ENCODE peak calls at places on chromosomes 11 and 22, in six cellular contexts. X, K, J, A, D and L are unnamed samples.

GRCh38 chr11:69371731-69372588 is 78.0 kb downstream of the MYEOV start:
- DNase-seq in K (no peak), J (peak; percentile 18), A (no peak), D (no peak), X (no peak), L (no peak)

GRCh38 chr11:45145421-45146071 is 893 bp upstream of the PRDM11 start:
- DNase-seq in A (no peak), K (peak; percentile 33), D (peak; percentile 26), X (no peak), J (peak; percentile 63), L (no peak)

GRCh38 chr22:30301995-30302809 is 12.9 kb upstream of the CASTOR1 start:
- DNase-seq in D (no peak), K (peak; percentile 73), A (no peak), J (peak; percentile 70), X (peak; percentile 74), L (no peak)

GRCh38 chr22:37148031-37148651 is 1.6 kb downstream of the IL2RB start:
- DNase-seq in K (no peak), X (no peak), D (no peak), A (no peak), J (peak; percentile 21), L (no peak)

GRCh38 chr11:133966924-133967598 is 10.3 kb upstream of the IGSF9B start:
- DNase-seq in K (no peak), J (peak; percentile 79), A (peak; percentile 66), D (no peak), X (peak; percentile 60), L (no peak)

GRCh38 chr22:40190501-40190900 is 12.8 kb downstream of the TNRC6B start:
- DNase-seq in X (no peak), J (peak; percentile 58), D (no peak), A (no peak), K (no peak), L (peak; percentile 42)

GRCh38 chr11:126494831-126495230 is 139.3 kb downstream of the ST3GAL4 start:
- DNase-seq in D (no peak), X (no peak), K (no peak), A (no peak), J (no peak), L (no peak)

GRCh38 chr11:20197881-20198280 is 37.6 kb upstream of the DBX1 start:
- DNase-seq in K (no peak), J (no peak), X (no peak), D (no peak), A (no peak), L (no peak)

GRCh38 chr11:64713781-64714363 is 9.1 kb downstream of the NRXN2 start:
- DNase-seq in K (no peak), J (no peak), D (no peak), X (no peak), A (no peak), L (no peak)

GRCh38 chr11:26331911-26332571 is at the start of gene ANO3:
- DNase-seq in D (peak; percentile 93), A (peak; percentile 2), J (peak; percentile 65), X (peak; percentile 72), K (peak; percentile 84), L (peak; percentile 83)

GRCh38 chr22:46352691-46353386 is 17.3 kb downstream of the TRMU start:
- DNase-seq in K (peak; percentile 58), D (no peak), J (peak; percentile 78), X (peak; percentile 71), A (no peak), L (peak; percentile 90)

GRCh38 chr11:116502641-116503061 is 270.1 kb downstream of the BUD13 start:
- DNase-seq in X (peak; percentile 49), K (no peak), D (no peak), A (no peak), J (peak; percentile 61), L (no peak)

GRCh38 chr22:45166935-45167334 is 3.2 kb downstream of the NUP50 start:
- DNase-seq in J (no peak), A (no peak), D (no peak), X (no peak), K (no peak), L (no peak)

GRCh38 chr11:31480930-31481329 is 28.5 kb downstream of the IMMP1L start:
- DNase-seq in K (no peak), D (peak; percentile 89), A (no peak), X (no peak), J (no peak), L (peak; percentile 58)

GRCh38 chr22:49211176-49211575 is 616.5 kb downstream of the BRD1 start:
- DNase-seq in K (no peak), A (no peak), X (no peak), J (no peak), D (no peak), L (no peak)

GRCh38 chr11:58574851-58575250 is 805 bp downstream of the LPXN start:
- DNase-seq in D (no peak), J (no peak), K (peak; percentile 76), X (no peak), A (no peak), L (no peak)

GRCh38 chr11:88179141-88179540 is 3.9 kb upstream of the RAB38 start:
- DNase-seq in J (no peak), D (no peak), K (peak; percentile 85), X (no peak), A (no peak), L (no peak)

GRCh38 chr11:18704698-18705097 is 6.1 kb downstream of the TMEM86A start:
- DNase-seq in J (peak; percentile 75), X (no peak), K (no peak), D (no peak), A (no peak), L (no peak)

GRCh38 chr11:12673924-12674570 is at the start of gene TEAD1:
- DNase-seq in X (peak; percentile 97), D (peak; percentile 88), J (peak; percentile 96), A (peak; percentile 84), K (peak; percentile 94), L (peak; percentile 93)

GRCh38 chr11:134423106-134423505 is 11.1 kb upstream of the B3GAT1 start:
- DNase-seq in K (no peak), D (no peak), X (no peak), A (no peak), J (no peak), L (no peak)

GRCh38 chr11:65576867-65577755 is 1.3 kb downstream of the EHBP1L1 start:
- DNase-seq in D (no peak), K (peak; percentile 69), X (no peak), J (peak; percentile 81), A (no peak), L (no peak)

GRCh38 chr11:46513934-46514342 is 79.9 kb downstream of the AMBRA1 start:
- DNase-seq in J (peak; percentile 50), D (peak; percentile 100), K (peak; percentile 61), A (no peak), X (peak; percentile 33), L (peak; percentile 92)

GRCh38 chr22:49470741-49471134 is 356.9 kb downstream of the BRD1 start:
- DNase-seq in A (no peak), K (no peak), D (no peak), X (no peak), J (no peak), L (no peak)

GRCh38 chr11:10847960-10848860 is 9.6 kb downstream of the ZBED5 start:
- DNase-seq in X (no peak), K (no peak), D (no peak), A (no peak), J (no peak), L (no peak)

GRCh38 chr11:118353084-118353710 is 6.2 kb upstream of the UBE4A start:
- DNase-seq in K (no peak), J (no peak), D (no peak), A (no peak), X (no peak), L (no peak)

GRCh38 chr11:33552756-33553155 is 147.9 kb downstream of the C11orf91 start:
- DNase-seq in X (no peak), J (no peak), K (peak; percentile 70), A (no peak), D (no peak), L (no peak)

GRCh38 chr11:72683782-72684200 is 9.6 kb upstream of the PDE2A start:
- DNase-seq in D (peak; percentile 70), J (peak; percentile 81), K (no peak), X (peak; percentile 74), A (peak; percentile 68), L (peak; percentile 84)

GRCh38 chr11:47373876-47374820 is 4.2 kb downstream of the SPI1 start:
- DNase-seq in J (peak; percentile 92), K (peak; percentile 54), X (peak; percentile 80), A (peak; percentile 87), D (peak; percentile 71), L (peak; percentile 84)

GRCh38 chr22:40597541-40598453 is 38.7 kb downstream of the MRTFA start:
- DNase-seq in D (no peak), A (no peak), K (peak; percentile 78), X (peak; percentile 31), J (no peak), L (no peak)

GRCh38 chr22:17882727-17883126 is 108.5 kb upstream of the BID start:
- DNase-seq in D (no peak), K (no peak), A (no peak), X (no peak), J (no peak), L (no peak)

GRCh38 chr11:118979434-118979833 is 7.9 kb downstream of the FOXR1 start:
- DNase-seq in A (no peak), K (no peak), X (no peak), J (no peak), D (no peak), L (no peak)

GRCh38 chr22:36386351-36386899 is 1.3 kb downstream of the MYH9 start:
- DNase-seq in X (no peak), J (peak; percentile 61), D (no peak), K (peak; percentile 44), A (no peak), L (peak; percentile 24)

GRCh38 chr11:9973921-9974320 is 310.0 kb downstream of the SWAP70 start:
- DNase-seq in K (peak; percentile 12), X (no peak), D (no peak), A (no peak), J (no peak), L (no peak)

GRCh38 chr11:65864758-65865471 is 4.7 kb downstream of the MUS81 start:
- DNase-seq in X (no peak), J (peak; percentile 23), K (no peak), A (no peak), D (no peak), L (no peak)

GRCh38 chr11:77095551-77096490 is 6.8 kb upstream of the OMP start:
- DNase-seq in D (no peak), A (no peak), X (no peak), J (peak; percentile 35), K (no peak), L (peak; percentile 8)

GRCh38 chr11:10487002-10487647 is 32.1 kb downstream of the AMPD3 start:
- DNase-seq in D (no peak), K (no peak), A (no peak), J (no peak), X (no peak), L (no peak)